ENCODE peak calls at places on chromosomes 1 and 21, in seven cellular contexts. Z, H, J, P, X, Q and C are unnamed samples.

GRCh38 chr1:32716312-32717126 is 13.9 kb upstream of the SYNC start:
- DNase-seq in Z (no peak), H (no peak), J (no peak), P (peak; percentile 93), X (no peak), Q (peak; percentile 53), C (peak; percentile 90)

GRCh38 chr1:218156602-218157001 is 128.5 kb upstream of the RRP15 start:
- DNase-seq in Z (no peak), H (no peak), J (no peak), P (peak; percentile 64), X (no peak), Q (no peak), C (no peak)

GRCh38 chr1:40651138-40651857 is 14.2 kb downstream of the RIMS3 start:
- DNase-seq in Z (peak; percentile 56), H (no peak), J (no peak), P (no peak), X (no peak), Q (peak; percentile 24), C (peak; percentile 41)

GRCh38 chr1:219413523-219413922 is 199.4 kb downstream of the ZC3H11B start:
- DNase-seq in Z (no peak), H (no peak), J (no peak), P (no peak), X (no peak), Q (no peak), C (no peak)

GRCh38 chr1:66436378-66437135 is 97.4 kb upstream of the SGIP1 start:
- DNase-seq in Z (no peak), H (peak; percentile 87), J (peak; percentile 71), P (no peak), X (no peak), Q (peak; percentile 93), C (no peak)

GRCh38 chr1:225766967-225767413 is 10.6 kb upstream of the SRP9 start:
- DNase-seq in Z (no peak), H (peak; percentile 97), J (peak; percentile 91), P (no peak), X (peak; percentile 56), Q (no peak), C (no peak)

GRCh38 chr21:33362044-33362555 is 37.3 kb downstream of the IFNAR1 start:
- DNase-seq in Z (no peak), H (no peak), J (no peak), P (no peak), X (no peak), Q (peak; percentile 64), C (no peak)

GRCh38 chr1:183058835-183059234 is 35.6 kb downstream of the LAMC1 start:
- DNase-seq in Z (no peak), H (peak; percentile 42), J (peak; percentile 82), P (no peak), X (no peak), Q (no peak), C (no peak)

GRCh38 chr21:14581902-14582457 is 35.9 kb upstream of the SAMSN1 start:
- DNase-seq in Z (no peak), H (no peak), J (no peak), P (no peak), X (no peak), Q (no peak), C (no peak)

GRCh38 chr1:9809122-9809521 is 14.6 kb downstream of the CLSTN1 start:
- DNase-seq in Z (no peak), H (no peak), J (no peak), P (no peak), X (no peak), Q (no peak), C (peak; percentile 77)

GRCh38 chr21:41659791-41660560 is 106.9 kb downstream of the RIPK4 start:
- DNase-seq in Z (no peak), H (peak; percentile 81), J (peak; percentile 81), P (no peak), X (peak; percentile 78), Q (peak; percentile 48), C (no peak)

GRCh38 chr1:76511226-76511625 is 356.1 kb upstream of the ST6GALNAC5 start:
- DNase-seq in Z (no peak), H (no peak), J (no peak), P (no peak), X (no peak), Q (no peak), C (peak; percentile 57)

GRCh38 chr21:44437696-44438431 is 17.4 kb upstream of the LRRC3 start:
- DNase-seq in Z (no peak), H (no peak), J (no peak), P (peak; percentile 62), X (no peak), Q (no peak), C (no peak)

GRCh38 chr1:34460193-34460592 is 283.5 kb downstream of the C1orf94 start:
- DNase-seq in Z (no peak), H (peak; percentile 6), J (peak; percentile 2), P (no peak), X (no peak), Q (peak; percentile 54), C (peak; percentile 35)

GRCh38 chr1:24109686-24110475 is 2.1 kb downstream of the MYOM3 start:
- DNase-seq in Z (peak; percentile 29), H (no peak), J (no peak), P (no peak), X (no peak), Q (no peak), C (no peak)

GRCh38 chr1:184838374-184838995 is 83.8 kb upstream of the EDEM3 start:
- DNase-seq in Z (no peak), H (peak; percentile 99), J (peak; percentile 96), P (no peak), X (peak; percentile 84), Q (peak; percentile 82), C (no peak)

GRCh38 chr1:105641407-105641806 is 1415.1 kb upstream of the PRMT6 start:
- DNase-seq in Z (no peak), H (no peak), J (no peak), P (no peak), X (no peak), Q (peak; percentile 6), C (no peak)

GRCh38 chr1:23756676-23757075 is 13.4 kb downstream of the ELOA start:
- DNase-seq in Z (no peak), H (peak; percentile 74), J (peak; percentile 46), P (no peak), X (no peak), Q (peak; percentile 28), C (no peak)

GRCh38 chr1:165914136-165914798 is 86.9 kb downstream of the UCK2 start:
- DNase-seq in Z (no peak), H (peak; percentile 86), J (peak; percentile 90), P (no peak), X (peak; percentile 70), Q (peak; percentile 75), C (peak; percentile 57)

GRCh38 chr21:35530726-35531125 is 481.6 kb upstream of the RUNX1 start:
- DNase-seq in Z (no peak), H (no peak), J (no peak), P (no peak), X (no peak), Q (peak; percentile 45), C (no peak)

GRCh38 chr21:38986460-38987395 is 181.0 kb downstream of the ETS2 start:
- DNase-seq in Z (no peak), H (no peak), J (no peak), P (no peak), X (no peak), Q (no peak), C (no peak)

GRCh38 chr1:33344896-33345295 is 24.0 kb upstream of the A3GALT2 start:
- DNase-seq in Z (no peak), H (no peak), J (no peak), P (no peak), X (no peak), Q (no peak), C (no peak)

GRCh38 chr1:9101510-9102146 is 27.3 kb downstream of the GPR157 start:
- DNase-seq in Z (no peak), H (peak; percentile 63), J (peak; percentile 76), P (no peak), X (no peak), Q (peak; percentile 80), C (peak; percentile 70)

GRCh38 chr1:30049748-30050147 is 673.6 kb downstream of the MATN1 start:
- DNase-seq in Z (no peak), H (no peak), J (no peak), P (no peak), X (no peak), Q (no peak), C (no peak)

DNA sequence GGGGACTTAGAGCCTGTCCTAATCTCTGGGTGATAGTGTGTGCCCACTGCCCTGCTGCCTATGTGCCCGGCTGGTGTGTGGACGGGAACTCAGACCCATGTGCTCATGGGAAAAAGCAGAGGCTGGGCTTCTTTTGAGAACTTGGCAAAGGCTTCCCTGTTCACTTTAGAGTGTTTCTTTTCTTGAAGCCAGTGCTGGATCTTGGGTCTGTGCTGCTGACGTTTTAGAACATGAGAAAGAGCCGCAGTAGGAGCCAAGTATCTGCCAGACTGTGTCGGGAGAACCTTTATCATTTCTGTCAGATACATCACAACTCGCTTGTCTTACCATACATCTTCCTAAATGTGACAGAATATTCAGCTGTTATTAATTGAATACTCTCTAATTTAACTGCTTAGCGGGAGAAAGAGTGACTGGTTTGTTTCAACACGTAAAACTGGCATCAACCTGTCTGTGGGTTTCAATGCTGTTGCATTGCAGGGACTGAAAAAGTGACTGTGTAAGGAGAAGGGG is 195.2 kb downstream of the PBX1 start:
- DNase-seq in Z (no peak), H (peak; percentile 84), J (peak; percentile 41), P (no peak), X (peak; percentile 63), Q (no peak), C (no peak)
- H3K4me3 ChIP-seq in Z (peak overlapping the region; percentile 22), H (no peak overlapping the region), J (no peak overlapping the region), P (no peak overlapping the region), X (peak overlapping the region; percentile 49), Q (no peak overlapping the region), C (no peak overlapping the region)

DNA sequence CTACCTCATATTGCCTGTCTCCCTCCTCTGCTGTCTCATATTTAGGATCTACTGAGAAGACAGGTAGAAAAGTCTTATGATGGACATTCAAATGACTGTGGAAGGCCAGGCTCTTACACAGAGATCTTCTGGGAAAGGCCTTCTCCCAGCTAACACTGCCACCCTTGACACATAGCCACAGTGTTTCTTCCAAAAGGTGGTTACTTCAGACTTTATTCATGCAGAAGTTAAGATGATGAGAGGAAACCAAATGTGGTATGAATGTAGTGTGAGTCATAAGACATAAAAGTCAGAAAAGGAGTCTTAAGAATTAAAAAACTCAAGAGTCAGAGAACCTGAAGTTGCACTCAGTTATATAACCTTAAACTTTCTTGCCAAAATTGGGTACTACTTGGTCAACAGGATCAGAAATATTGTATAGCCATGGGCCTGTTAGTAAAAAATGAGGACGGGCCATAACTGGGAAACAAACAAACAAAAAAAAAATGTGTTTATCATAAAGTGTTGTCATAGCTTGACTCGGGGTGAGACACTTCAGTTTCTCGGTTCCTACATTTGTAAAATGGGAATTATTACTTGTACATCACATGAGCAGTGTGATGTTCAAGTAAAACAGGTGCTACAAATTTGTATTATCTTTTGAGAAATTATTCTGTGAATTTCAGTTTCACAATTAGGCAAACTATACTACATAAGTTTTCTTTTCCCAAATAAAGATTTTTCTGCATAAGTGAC is 1.2 kb upstream of the DENND1B start:
- DNase-seq in Z (no peak), H (peak; percentile 89), J (peak; percentile 86), P (no peak), X (no peak), Q (peak; percentile 78), C (no peak)
- TF ChIP-seq CTCF in Z (no peak), H (no peak), J (no peak), P (no peak), X (no peak), Q (no peak), C (no peak)

GRCh38 chr1:42784547-42784945 is 245 bp upstream of the TMEM269 start:
- DNase-seq in Z (no peak), H (no peak), J (no peak), P (no peak), X (no peak), Q (no peak), C (no peak)
- H3K4me3 ChIP-seq in Z (no peak overlapping the region), H (no peak overlapping the region), J (peak overlapping the region; percentile 45), P (no peak overlapping the region), X (peak overlapping the region; percentile 48), Q (no peak overlapping the region), C (no peak overlapping the region)

GRCh38 chr1:7207875-7208646 is 422.8 kb downstream of the CAMTA1 start:
- DNase-seq in Z (no peak), H (peak; percentile 72), J (peak; percentile 62), P (peak; percentile 51), X (no peak), Q (peak; percentile 69), C (peak; percentile 86)
- TF ChIP-seq CTCF in Z (peak; percentile 47), H (peak; percentile 88), J (peak; percentile 69), P (peak; percentile 32), X (no peak), Q (peak; percentile 74), C (peak; percentile 96)